ENCODE peak calls at places on chromosomes 7 and 10, in nine cellular contexts. I, N, H, T, L, O, E, Q and B are unnamed samples. For H3K27me3, the result is how much of the 10 kb centered on the place peaks cover.

GRCh38 chr10:92387289-92387940 is 96.4 kb downstream of the MARCHF5 start:
- DNase-seq in I (no peak), N (peak), H (peak), T (no peak), L (no peak), O (peak), E (no peak), Q (peak), B (peak)

GRCh38 chr10:125159486-125159931 is 854 bp downstream of the CTBP2 start:
- DNase-seq in I (no peak), N (no peak), H (no peak), T (peak), L (no peak), O (peak), E (peak), Q (no peak), B (no peak)

GRCh38 chr7:157549612-157550299 is 213.0 kb downstream of the DNAJB6 start:
- DNase-seq in I (peak), N (no peak), H (no peak), T (no peak), L (no peak), O (peak), E (no peak), Q (no peak), B (no peak)

GRCh38 chr7:17697128-17697881 is 243.0 kb downstream of the SNX13 start:
- DNase-seq in I (no peak), N (no peak), H (no peak), T (no peak), L (no peak), O (no peak), E (peak), Q (no peak), B (no peak)

GRCh38 chr7:22700559-22701002 is 26.4 kb upstream of the IL6 start:
- DNase-seq in I (no peak), N (peak), H (no peak), T (no peak), L (no peak), O (no peak), E (no peak), Q (no peak), B (no peak)

GRCh38 chr7:95581446-95581845 is 14.9 kb downstream of the PDK4 start:
- DNase-seq in I (no peak), N (no peak), H (no peak), T (no peak), L (no peak), O (no peak), E (no peak), Q (no peak), B (no peak)

GRCh38 chr10:116833986-116834760 is 15.1 kb upstream of the ENO4 start:
- DNase-seq in I (no peak), N (no peak), H (no peak), T (no peak), L (no peak), O (peak), E (no peak), Q (no peak), B (no peak)

GRCh38 chr10:29924436-29924835 is 134.9 kb downstream of the JCAD start:
- DNase-seq in I (no peak), N (no peak), H (no peak), T (no peak), L (no peak), O (no peak), E (no peak), Q (peak), B (no peak)

GRCh38 chr7:95906871-95907270 is 134.5 kb downstream of the DYNC1I1 start:
- DNase-seq in I (no peak), N (no peak), H (no peak), T (no peak), L (no peak), O (no peak), E (no peak), Q (no peak), B (no peak)

GRCh38 chr10:82796510-82796909 is 921.5 kb downstream of the NRG3 start:
- DNase-seq in I (no peak), N (peak), H (no peak), T (no peak), L (no peak), O (no peak), E (no peak), Q (no peak), B (no peak)
- TF ChIP-seq CTCF in I (peak), N (peak), H (no peak), T (peak), L (no peak), O (peak), E (peak), Q (peak), B (peak)

DNA sequence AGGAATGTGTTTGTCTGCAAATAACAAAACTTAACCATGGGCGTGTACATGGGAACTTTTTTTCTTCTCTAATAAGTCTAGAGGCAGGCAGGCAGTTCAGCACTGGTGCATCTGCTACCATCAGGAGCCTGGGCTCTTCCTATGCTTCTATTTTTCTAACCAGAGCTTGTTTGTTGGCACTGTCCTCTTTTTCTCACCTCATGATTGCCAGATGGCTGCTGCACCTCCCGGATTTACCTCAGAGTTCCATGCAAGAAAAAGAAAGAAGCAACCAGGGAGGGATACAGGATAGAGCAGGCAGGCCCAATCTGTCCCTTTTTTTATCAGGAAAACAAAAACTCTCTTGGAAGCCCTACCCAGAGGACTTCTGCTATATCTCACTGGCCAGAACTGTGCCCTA is 22.8 kb downstream of the CDHR3 start:
- DNase-seq in I (no peak), N (no peak), H (no peak), T (no peak), L (no peak), O (no peak), E (no peak), Q (no peak), B (no peak)
- H3K27me3 ChIP-seq in I (under half), N (under half), H (under half), T (under half), L (under half), O (under half), E (under half), Q (under half), B (under half)

DNA sequence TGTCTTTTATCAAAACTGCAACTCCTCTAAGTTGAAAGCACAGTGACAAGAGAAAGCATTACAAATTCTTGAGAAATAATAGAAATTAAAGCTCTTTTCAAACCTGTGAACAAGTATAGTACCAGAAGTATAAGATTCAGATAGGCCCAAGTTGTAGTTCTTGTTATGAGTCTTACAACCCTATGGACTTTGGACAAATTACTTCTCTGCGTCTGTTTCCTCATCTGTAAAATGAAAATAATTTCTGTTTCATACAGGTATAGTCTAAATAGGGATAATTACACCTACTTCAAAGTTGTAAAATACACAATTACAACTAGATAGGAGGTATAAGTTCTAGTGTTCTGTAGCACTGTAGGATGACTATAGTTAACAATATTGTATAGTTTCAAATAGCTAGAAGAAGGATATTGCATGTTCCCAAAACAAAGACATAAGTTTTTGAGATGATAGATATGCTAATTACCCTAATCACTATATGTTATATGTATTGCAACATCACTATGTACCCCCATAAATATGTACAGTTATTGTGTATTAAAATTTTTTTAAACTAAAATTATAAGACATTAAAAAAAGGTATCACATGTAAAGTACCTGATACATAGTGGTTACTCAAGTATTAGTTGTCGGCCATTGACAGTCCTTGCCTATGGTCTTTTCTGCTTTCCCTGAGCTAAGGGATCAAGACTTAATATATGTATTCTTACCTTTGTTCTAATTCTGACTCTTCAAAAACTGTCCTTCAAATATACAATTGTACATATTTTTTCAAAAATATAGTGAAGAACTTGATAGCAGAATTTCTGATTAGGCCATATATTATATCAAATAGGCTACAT is 1.8 kb upstream of the WASL start:
- DNase-seq in I (no peak), N (no peak), H (no peak), T (no peak), L (no peak), O (no peak), E (no peak), Q (no peak), B (no peak)
- H3K4me3 ChIP-seq in I (no peak), N (no peak), H (no peak), T (no peak), L (no peak), O (peak), E (peak), Q (peak), B (no peak)

GRCh38 chr7:153301908-153302307 is 542.4 kb downstream of the ACTR3B start:
- DNase-seq in I (no peak), N (no peak), H (no peak), T (no peak), L (no peak), O (no peak), E (no peak), Q (no peak), B (no peak)
- TF ChIP-seq CTCF in I (no peak), N (no peak), H (no peak), T (no peak), L (no peak), O (no peak), E (no peak), Q (no peak), B (no peak)